ENCODE peak calls at places on chromosomes 7 and 10, in five cellular contexts. P, B, S, O and M are unnamed samples.

GRCh38 chr10:120048358-120048757 is 155.8 kb downstream of the SEC23IP start:
- DNase-seq in B (no peak), O (no peak), S (no peak), P (no peak), M (no peak)

GRCh38 chr10:32360241-32360640 is 13.3 kb upstream of the EPC1 start:
- DNase-seq in P (no peak), B (no peak), O (no peak), S (no peak), M (no peak)

GRCh38 chr7:12107841-12108249 is 103.2 kb upstream of the TMEM106B start:
- DNase-seq in B (no peak), O (no peak), S (no peak), P (no peak), M (no peak)

GRCh38 chr10:133154411-133154810 is 5.6 kb upstream of the KNDC1 start:
- DNase-seq in O (no peak), S (no peak), B (no peak), P (no peak), M (no peak)

GRCh38 chr10:5943536-5943935 is 33.8 kb downstream of the IL15RA start:
- DNase-seq in S (peak; percentile 84), P (peak; percentile 76), O (peak; percentile 59), B (no peak), M (no peak)

GRCh38 chr10:61935085-61935484 is 33.6 kb downstream of the ARID5B start:
- DNase-seq in B (no peak), O (no peak), P (no peak), S (no peak), M (no peak)

GRCh38 chr7:68613897-68614296 is 984.4 kb upstream of the AUTS2 start:
- DNase-seq in S (no peak), O (no peak), P (no peak), B (no peak), M (no peak)

GRCh38 chr7:27116521-27116946 is 14.0 kb downstream of the HOXA4 start:
- DNase-seq in B (no peak), P (no peak), O (peak; percentile 22), S (no peak), M (no peak)

GRCh38 chr7:13016633-13017324 is 329.3 kb downstream of the ARL4A start:
- DNase-seq in O (peak; percentile 55), P (no peak), S (no peak), B (peak; percentile 16), M (no peak)

DNA sequence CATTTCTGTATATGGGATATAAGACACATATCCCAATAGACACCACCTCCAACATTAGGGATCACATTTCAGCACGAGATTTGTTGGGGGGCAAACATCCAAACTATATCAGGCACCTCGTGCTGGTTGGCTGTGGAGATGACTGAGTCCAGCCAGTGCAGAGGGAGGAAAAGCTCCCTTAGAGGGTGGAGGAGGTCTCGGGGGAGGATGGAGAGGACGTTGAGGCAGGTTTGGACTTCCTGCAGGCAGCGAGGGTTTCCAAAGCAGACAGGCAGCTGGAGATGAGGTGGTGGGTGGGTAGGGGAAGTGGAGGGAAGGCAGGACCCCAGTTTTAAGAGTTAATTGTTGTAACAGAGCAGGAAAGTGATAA is 56.7 kb downstream of the EEPD1 start:
- DNase-seq in S (no peak), P (no peak), O (no peak), B (no peak), M (no peak)
- H3K27ac ChIP-seq in S (no peak overlapping the region), P (peak overlapping the region; percentile 79), O (peak overlapping the region; percentile 78), B (peak overlapping the region; percentile 87), M (no peak overlapping the region)

GRCh38 chr7:134784251-134785049 is 5.0 kb downstream of the CALD1 start:
- DNase-seq in B (no peak), S (peak; percentile 36), O (no peak), P (no peak), M (no peak)
- H3K27ac ChIP-seq in B (no peak overlapping the region), S (no peak overlapping the region), O (no peak overlapping the region), P (no peak overlapping the region), M (no peak overlapping the region)

GRCh38 chr7:121119047-121119446 is 130.5 kb downstream of the CPED1 start:
- DNase-seq in S (peak; percentile 13), O (no peak), P (no peak), B (no peak), M (no peak)

GRCh38 chr7:121116399-121116798 is 127.9 kb downstream of the CPED1 start:
- DNase-seq in P (no peak), B (no peak), S (no peak), O (no peak), M (no peak)

GRCh38 chr7:121126201-121126600 is 137.7 kb downstream of the CPED1 start:
- DNase-seq in S (no peak), B (no peak), P (no peak), O (no peak), M (no peak)

GRCh38 chr7:121123028-121123427 is 134.5 kb downstream of the CPED1 start:
- DNase-seq in O (peak; percentile 45), B (no peak), P (no peak), S (no peak), M (no peak)

DNA sequence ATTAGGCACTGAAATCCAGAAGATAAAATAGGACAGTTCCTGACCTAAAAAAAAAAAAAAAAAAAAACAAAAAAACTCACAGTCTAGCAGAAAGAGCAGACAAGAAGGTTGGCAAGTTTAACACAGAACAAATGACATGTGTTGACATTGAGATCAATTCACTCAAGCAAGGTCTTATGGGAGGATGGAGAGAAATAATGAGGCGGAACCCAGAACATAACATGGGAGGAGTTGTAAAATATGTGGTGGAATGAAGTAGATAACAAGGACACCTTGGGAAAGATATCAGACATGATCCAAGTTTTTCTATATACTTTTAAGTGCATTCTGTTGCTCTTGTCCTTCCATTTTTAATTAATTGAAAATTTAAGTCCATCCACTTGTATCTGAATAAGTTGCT is 132.4 kb downstream of the CPED1 start:
- DNase-seq in S (no peak), B (no peak), O (no peak), P (no peak), M (no peak)
- H3K27ac ChIP-seq in S (no peak overlapping the region), B (no peak overlapping the region), O (no peak overlapping the region), P (no peak overlapping the region), M (no peak overlapping the region)

DNA sequence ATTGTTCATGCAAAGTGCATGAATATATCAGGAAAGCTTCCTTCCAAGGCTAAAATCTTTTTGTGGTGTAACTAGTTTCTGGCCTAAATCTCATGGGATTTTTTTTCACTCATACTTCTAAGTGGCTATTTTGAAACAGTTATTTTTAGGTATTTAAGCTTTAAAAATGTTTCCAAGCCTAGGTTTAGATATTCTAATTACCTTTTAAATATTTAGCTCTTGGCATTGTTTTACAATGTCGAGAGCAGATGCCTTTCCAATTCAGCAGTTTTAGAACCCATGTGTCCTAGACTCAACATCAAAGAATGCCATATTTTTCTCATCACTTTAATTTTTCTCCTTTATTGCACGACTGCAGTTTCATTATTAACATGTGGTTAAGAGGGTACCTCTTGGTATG is 27.1 kb upstream of the STOX1 start:
- DNase-seq in B (no peak), S (no peak), P (no peak), O (no peak), M (no peak)
- H3K27ac ChIP-seq in B (no peak overlapping the region), S (no peak overlapping the region), P (no peak overlapping the region), O (no peak overlapping the region), M (no peak overlapping the region)

GRCh38 chr10:79245539-79246208 is 101.6 kb upstream of the PPIF start:
- DNase-seq in O (no peak), S (no peak), B (no peak), P (no peak), M (no peak)
- H3K27ac ChIP-seq in O (no peak overlapping the region), S (peak overlapping the region; percentile 91), B (no peak overlapping the region), P (peak overlapping the region; percentile 73), M (peak overlapping the region; percentile 94)